ENCODE peak calls at places on chromosome 10, in five cellular contexts. M, P, W, Z and I are unnamed samples.

GRCh38 chr10:43202224-43202656 is 64.0 kb downstream of the CSGALNACT2 start:
- DNase-seq in P (peak), M (peak), W (peak), Z (peak), I (peak)

GRCh38 chr10:132856869-132857524 is 71.0 kb upstream of the NKX6-2 start:
- DNase-seq in P (no peak), W (no peak), M (peak), Z (peak), I (no peak)

GRCh38 chr10:114387784-114388183 is 16.5 kb downstream of the AFAP1L2 start:
- DNase-seq in W (no peak), Z (no peak), M (no peak), P (no peak), I (no peak)

GRCh38 chr10:19719320-19719719 is 96.9 kb upstream of the PLXDC2 start:
- DNase-seq in W (no peak), Z (no peak), P (peak), M (no peak), I (no peak)

GRCh38 chr10:94292448-94293118 is 70.2 kb downstream of the NOC3L start:
- DNase-seq in P (peak), Z (no peak), W (peak), M (no peak), I (no peak)

GRCh38 chr10:107806006-107806405 is 641.5 kb upstream of the SORCS1 start:
- DNase-seq in W (no peak), Z (no peak), P (no peak), M (no peak), I (no peak)

GRCh38 chr10:31172925-31173324 is 141.3 kb upstream of the ZNF438 start:
- DNase-seq in W (no peak), Z (no peak), M (no peak), P (no peak), I (no peak)

GRCh38 chr10:80382989-80383388 is 25.4 kb upstream of the PRXL2A start:
- DNase-seq in W (peak), M (no peak), P (peak), Z (no peak), I (peak)

GRCh38 chr10:46028584-46029570 is 1.5 kb downstream of the NCOA4 start:
- DNase-seq in M (no peak), W (peak), Z (no peak), P (peak), I (no peak)

GRCh38 chr10:79374312-79375191 is 27.3 kb downstream of the PPIF start:
- DNase-seq in W (peak), Z (peak), M (peak), P (peak), I (peak)

GRCh38 chr10:21398549-21399345 is 126.7 kb downstream of the SKIDA1 start:
- DNase-seq in P (peak), Z (no peak), W (no peak), M (no peak), I (no peak)

GRCh38 chr10:72105675-72106074 is 17.3 kb upstream of the SPOCK2 start:
- DNase-seq in Z (no peak), W (no peak), M (no peak), P (no peak), I (no peak)

GRCh38 chr10:132111871-132112341 is 46.2 kb downstream of the JAKMIP3 start:
- DNase-seq in W (no peak), M (peak), P (no peak), Z (peak), I (no peak)

GRCh38 chr10:78820007-78820362 is 248.8 kb upstream of the ZMIZ1 start:
- DNase-seq in P (no peak), Z (no peak), W (no peak), M (no peak), I (no peak)

GRCh38 chr10:80104066-80104926 is 25.8 kb downstream of the TMEM254 start:
- DNase-seq in Z (no peak), P (peak), W (no peak), M (no peak), I (no peak)

GRCh38 chr10:78451592-78451991 is 417.9 kb downstream of the RPS24 start:
- DNase-seq in Z (no peak), W (peak), P (no peak), M (no peak), I (peak)

GRCh38 chr10:13977861-13978843 is 352.6 kb downstream of the FRMD4A start:
- DNase-seq in M (no peak), P (peak), W (no peak), Z (no peak), I (no peak)

GRCh38 chr10:96606216-96606615 is 19.4 kb upstream of the TM9SF3 start:
- DNase-seq in P (no peak), W (no peak), M (no peak), Z (no peak), I (no peak)

GRCh38 chr10:72158174-72158573 is 57.6 kb upstream of the ANAPC16 start:
- DNase-seq in P (no peak), W (no peak), M (no peak), Z (no peak), I (no peak)

GRCh38 chr10:108561649-108562048 is 1361.7 kb downstream of the XPNPEP1 start:
- DNase-seq in P (peak), W (no peak), Z (no peak), M (no peak), I (no peak)

GRCh38 chr10:43128958-43129706 is 9.1 kb upstream of the CSGALNACT2 start:
- DNase-seq in P (peak), M (no peak), W (peak), Z (no peak), I (no peak)

GRCh38 chr10:61272781-61273180 is 180.4 kb downstream of the TMEM26 start:
- DNase-seq in M (no peak), Z (no peak), P (no peak), W (no peak), I (no peak)

GRCh38 chr10:79178614-79179403 is 110.0 kb downstream of the ZMIZ1 start:
- DNase-seq in P (peak), Z (peak), W (no peak), M (no peak), I (no peak)

GRCh38 chr10:86055928-86056327 is 310.7 kb downstream of the GRID1 start:
- DNase-seq in M (no peak), P (no peak), Z (no peak), W (no peak), I (no peak)

GRCh38 chr10:95388539-95388938 is 97.7 kb upstream of the PDLIM1 start:
- DNase-seq in Z (no peak), M (no peak), P (no peak), W (peak), I (no peak)

GRCh38 chr10:52740913-52741675 is 31.5 kb downstream of the MBL2 start:
- DNase-seq in P (peak), W (peak), M (no peak), Z (no peak), I (no peak)

GRCh38 chr10:34637419-34637911 is 177.6 kb downstream of the PARD3 start:
- DNase-seq in Z (peak), P (peak), M (peak), W (peak), I (peak)

GRCh38 chr10:119412244-119412750 is 130.2 kb downstream of the RGS10 start:
- DNase-seq in Z (peak), P (peak), M (peak), W (peak), I (no peak)

GRCh38 chr10:101145145-101145544 is 14.0 kb downstream of the TLX1 start:
- DNase-seq in W (no peak), P (no peak), Z (no peak), M (no peak), I (no peak)

GRCh38 chr10:132865236-132865635 is 77.1 kb downstream of the CFAP46 start:
- DNase-seq in Z (peak), P (no peak), M (peak), W (no peak), I (no peak)

GRCh38 chr10:79070611-79071534 is 2.1 kb downstream of the ZMIZ1 start:
- DNase-seq in M (peak), P (peak), Z (peak), W (peak), I (peak)

GRCh38 chr10:110208614-110209398 is 1.4 kb downstream of the MXI1 start:
- DNase-seq in P (peak), W (peak), Z (peak), M (no peak), I (peak)

GRCh38 chr10:28807760-28808613 is 130.7 kb downstream of the BAMBI start:
- DNase-seq in W (no peak), P (peak), M (no peak), Z (no peak), I (no peak)

GRCh38 chr10:130905386-130905785 is 406.1 kb downstream of the TCERG1L start:
- DNase-seq in W (no peak), Z (no peak), P (no peak), M (no peak), I (no peak)

GRCh38 chr10:8042032-8042863 is 12.2 kb upstream of the GATA3 start:
- DNase-seq in Z (no peak), M (no peak), W (no peak), P (no peak), I (no peak)

GRCh38 chr10:17026686-17027485 is 102.7 kb downstream of the CUBN start:
- DNase-seq in W (no peak), M (no peak), Z (no peak), P (peak), I (peak)

GRCh38 chr10:58322072-58322834 is 12.6 kb upstream of the UBE2D1 start:
- DNase-seq in Z (no peak), P (peak), W (peak), M (no peak), I (no peak)

GRCh38 chr10:18659784-18660561 is 742 bp downstream of the ARL5B start:
- DNase-seq in Z (no peak), M (no peak), W (peak), P (peak), I (no peak)

GRCh38 chr10:69583106-69583505 is 9.9 kb upstream of the NEUROG3 start:
- DNase-seq in P (no peak), M (no peak), W (no peak), Z (no peak), I (no peak)

GRCh38 chr10:86979296-86979818 is 11.1 kb downstream of the ADIRF start:
- DNase-seq in M (no peak), Z (no peak), P (peak), W (no peak), I (no peak)

GRCh38 chr10:44463511-44464121 is 78.7 kb upstream of the CXCL12 start:
- DNase-seq in M (no peak), Z (no peak), W (no peak), P (no peak), I (no peak)

GRCh38 chr10:44467090-44467489 is 82.2 kb upstream of the CXCL12 start:
- DNase-seq in P (no peak), M (no peak), Z (no peak), W (no peak), I (no peak)

GRCh38 chr10:44466236-44466635 is 81.3 kb upstream of the CXCL12 start:
- DNase-seq in W (no peak), Z (no peak), M (no peak), P (no peak), I (no peak)

GRCh38 chr10:44464503-44464902 is 79.6 kb upstream of the CXCL12 start:
- DNase-seq in M (no peak), Z (no peak), P (no peak), W (no peak), I (no peak)

GRCh38 chr10:44465430-44466115 is 80.7 kb upstream of the CXCL12 start:
- DNase-seq in P (no peak), W (no peak), M (no peak), Z (no peak), I (no peak)
- TF ChIP-seq CTCF in P (no peak), W (no peak), M (no peak), Z (no peak), I (no peak)

GRCh38 chr10:129042747-129043146 is 424.3 kb upstream of the MGMT start:
- DNase-seq in P (no peak), M (no peak), W (no peak), Z (no peak), I (no peak)
- H3K27ac ChIP-seq in P (no peak), M (no peak), W (no peak), Z (no peak), I (no peak)

DNA sequence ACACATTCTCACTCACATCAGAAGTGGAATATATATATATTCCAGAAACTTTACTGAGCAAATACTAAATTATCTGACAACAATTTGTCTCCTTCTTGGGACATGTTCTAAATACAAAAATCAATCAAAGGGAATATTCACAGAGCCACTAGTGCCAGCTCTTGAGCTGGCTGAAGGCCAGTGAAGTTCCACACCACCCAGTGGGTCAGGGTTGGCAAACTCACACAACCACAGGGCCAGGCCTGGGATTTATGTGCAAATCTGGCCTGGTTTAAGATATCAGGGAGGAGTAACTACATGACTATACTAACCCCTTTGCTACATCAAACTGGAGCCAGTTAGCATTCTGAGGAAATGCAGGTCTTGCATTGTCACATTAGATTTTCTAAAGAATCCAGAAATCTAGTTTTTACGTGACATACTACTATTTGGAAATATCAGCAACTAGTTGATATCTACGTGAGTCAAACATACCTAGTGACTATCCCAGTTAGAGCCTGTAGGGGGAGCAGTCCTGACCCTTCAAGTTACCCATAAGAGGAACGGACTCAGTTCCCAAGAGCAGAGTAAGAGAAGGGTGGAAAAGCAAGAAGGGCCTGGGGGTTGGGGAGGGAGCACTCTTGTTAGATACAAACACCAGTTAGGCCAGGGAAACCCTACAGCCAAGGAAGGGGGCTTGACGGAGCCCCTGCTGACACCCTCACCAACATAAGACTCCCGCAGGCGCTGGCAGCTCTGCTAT is 600.4 kb downstream of the KCNMA1 start:
- DNase-seq in M (no peak), Z (no peak), P (peak), W (no peak), I (no peak)
- TF ChIP-seq CTCF in M (no peak), Z (peak), P (peak), W (peak), I (peak)

GRCh38 chr10:15220426-15220825 is 51.9 kb upstream of the NMT2 start:
- DNase-seq in W (no peak), P (no peak), Z (no peak), M (no peak), I (no peak)
- H3K27ac ChIP-seq in W (no peak), P (no peak), Z (no peak), M (no peak), I (no peak)

GRCh38 chr10:12162927-12163326 is 32.8 kb downstream of the NUDT5 start:
- DNase-seq in M (no peak), Z (no peak), W (no peak), P (no peak), I (no peak)
- TF ChIP-seq CTCF in M (no peak), Z (no peak), W (no peak), P (no peak), I (no peak)

DNA sequence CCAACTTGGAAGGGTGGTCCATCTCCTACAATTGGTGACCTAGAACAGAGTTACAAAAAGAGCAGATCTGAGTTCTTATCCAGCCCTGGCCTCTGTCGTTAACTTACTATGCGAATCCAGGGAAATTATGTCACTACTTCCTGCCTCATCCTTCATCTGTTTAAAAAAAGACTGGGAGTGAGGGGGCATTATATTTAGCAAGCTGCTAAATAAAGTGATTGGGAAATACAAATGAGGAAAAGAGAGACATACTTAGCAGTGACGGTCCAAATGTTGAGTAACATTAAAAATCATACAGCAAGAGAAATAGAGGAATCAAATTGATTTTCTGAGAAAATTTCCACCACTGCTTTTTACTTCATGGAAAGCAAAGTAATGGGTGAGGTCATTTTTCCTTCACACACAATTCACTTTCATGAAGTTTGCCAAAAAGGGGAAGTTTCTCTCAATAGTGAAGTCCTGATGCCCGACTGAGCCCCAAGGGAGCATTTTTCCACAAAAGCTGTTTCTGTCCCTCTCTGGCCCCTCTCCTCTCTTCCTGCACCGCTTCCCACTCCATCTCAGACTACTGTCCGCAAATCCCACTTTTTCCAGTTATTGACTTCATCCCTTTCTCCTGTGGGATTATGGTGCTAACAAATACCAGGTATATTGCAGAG is 61.9 kb upstream of the ADO start:
- DNase-seq in W (no peak), Z (no peak), P (peak), M (no peak), I (no peak)
- H3K27ac ChIP-seq in W (no peak), Z (peak), P (no peak), M (peak), I (no peak)

DNA sequence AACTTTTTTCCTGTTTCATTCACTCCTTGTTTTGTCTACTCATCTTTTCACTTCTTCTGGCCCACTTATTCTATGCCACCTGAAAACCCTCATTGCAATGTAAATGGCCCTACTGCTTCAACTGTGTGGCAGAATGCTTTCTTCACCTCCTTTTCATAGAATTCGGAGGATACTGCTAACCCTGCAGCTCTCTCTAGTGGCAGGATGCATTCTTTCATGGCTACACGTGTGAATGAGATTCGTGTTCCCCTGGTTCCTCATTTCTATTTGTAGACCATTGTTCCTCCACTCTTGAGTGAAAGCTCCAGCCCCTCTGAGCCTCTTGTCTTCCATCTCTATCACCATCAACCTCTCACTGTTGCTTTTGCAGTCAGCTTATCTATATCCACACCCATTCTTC is 20.9 kb upstream of the CYP26C1 start:
- DNase-seq in P (peak), M (no peak), W (no peak), Z (no peak), I (no peak)
- TF ChIP-seq CTCF in P (peak), M (no peak), W (peak), Z (peak), I (no peak)